ENCODE peak calls at places on chromosome X, in eight cellular contexts. One of them, this sample, is unnamed.

GRCh38 chrX:149314031-149314430 is 191.1 kb downstream of the IDS start:
- DNase-seq in Right ventricle myocardium superior: no peak
- DNase-seq in NCI-H1092 treated with DMSO at 0.1 percent for 48 hours: no peak
- DNase-seq in CD8-positive, alpha-beta memory T cell: no peak
- DNase-seq in GM23338: no peak
- DNase-seq in HT-29: no peak
- DNase-seq in activated T-helper 1 cell treated with Interleukin-2 at 50 U/mL for 16 hours: no peak
- DNase-seq in fibroblast of the conjunctiva: no peak
- DNase-seq in this sample: no peak

GRCh38 chrX:132270699-132271098 is 51.5 kb upstream of the RAP2C start:
- DNase-seq in Right ventricle myocardium superior: peak; percentile 35
- DNase-seq in NCI-H1092 treated with DMSO at 0.1 percent for 48 hours: no peak
- DNase-seq in CD8-positive, alpha-beta memory T cell: no peak
- DNase-seq in GM23338: no peak
- DNase-seq in HT-29: no peak
- DNase-seq in activated T-helper 1 cell treated with Interleukin-2 at 50 U/mL for 16 hours: no peak
- DNase-seq in fibroblast of the conjunctiva: peak; percentile 91
- DNase-seq in this sample: no peak

GRCh38 chrX:1412551-1413161 is 20.7 kb upstream of the SLC25A6 start:
- DNase-seq in Right ventricle myocardium superior: no peak
- DNase-seq in NCI-H1092 treated with DMSO at 0.1 percent for 48 hours: no peak
- DNase-seq in CD8-positive, alpha-beta memory T cell: no peak
- DNase-seq in GM23338: no peak
- DNase-seq in HT-29: no peak
- DNase-seq in activated T-helper 1 cell treated with Interleukin-2 at 50 U/mL for 16 hours: no peak
- DNase-seq in fibroblast of the conjunctiva: no peak
- DNase-seq in this sample: no peak

GRCh38 chrX:84192006-84192405 is 4.0 kb upstream of the RPS6KA6 start:
- DNase-seq in Right ventricle myocardium superior: no peak
- DNase-seq in NCI-H1092 treated with DMSO at 0.1 percent for 48 hours: no peak
- DNase-seq in CD8-positive, alpha-beta memory T cell: no peak
- DNase-seq in GM23338: no peak
- DNase-seq in HT-29: no peak
- DNase-seq in activated T-helper 1 cell treated with Interleukin-2 at 50 U/mL for 16 hours: no peak
- DNase-seq in fibroblast of the conjunctiva: no peak
- DNase-seq in this sample: no peak

GRCh38 chrX:54180403-54180802 is 2.7 kb downstream of the FAM120C start:
- DNase-seq in Right ventricle myocardium superior: no peak
- DNase-seq in NCI-H1092 treated with DMSO at 0.1 percent for 48 hours: no peak
- DNase-seq in CD8-positive, alpha-beta memory T cell: no peak
- DNase-seq in GM23338: no peak
- DNase-seq in HT-29: no peak
- DNase-seq in activated T-helper 1 cell treated with Interleukin-2 at 50 U/mL for 16 hours: no peak
- DNase-seq in fibroblast of the conjunctiva: no peak
- DNase-seq in this sample: no peak

GRCh38 chrX:103356023-103356798 is at the start of gene TCEAL9:
- DNase-seq in Right ventricle myocardium superior: peak; percentile 61
- DNase-seq in NCI-H1092 treated with DMSO at 0.1 percent for 48 hours: peak; percentile 70
- DNase-seq in CD8-positive, alpha-beta memory T cell: no peak
- DNase-seq in GM23338: peak; percentile 60
- DNase-seq in HT-29: peak; percentile 30
- DNase-seq in activated T-helper 1 cell treated with Interleukin-2 at 50 U/mL for 16 hours: no peak
- DNase-seq in fibroblast of the conjunctiva: peak; percentile 78
- DNase-seq in this sample: no peak

GRCh38 chrX:318068-318738 is 393 bp downstream of the GTPBP6 start:
- DNase-seq in Right ventricle myocardium superior: peak; percentile 99
- DNase-seq in NCI-H1092 treated with DMSO at 0.1 percent for 48 hours: no peak
- DNase-seq in CD8-positive, alpha-beta memory T cell: peak; percentile 98
- DNase-seq in GM23338: peak; percentile 100
- DNase-seq in HT-29: peak; percentile 99
- DNase-seq in activated T-helper 1 cell treated with Interleukin-2 at 50 U/mL for 16 hours: peak; percentile 88
- DNase-seq in fibroblast of the conjunctiva: peak; percentile 98
- DNase-seq in this sample: peak; percentile 99

GRCh38 chrX:12825801-12826200 is 34.6 kb downstream of the PRPS2 start:
- DNase-seq in Right ventricle myocardium superior: no peak
- DNase-seq in NCI-H1092 treated with DMSO at 0.1 percent for 48 hours: no peak
- DNase-seq in CD8-positive, alpha-beta memory T cell: no peak
- DNase-seq in GM23338: no peak
- DNase-seq in HT-29: peak; percentile 4
- DNase-seq in activated T-helper 1 cell treated with Interleukin-2 at 50 U/mL for 16 hours: no peak
- DNase-seq in fibroblast of the conjunctiva: no peak
- DNase-seq in this sample: no peak

GRCh38 chrX:129959493-129959832 is 23.0 kb upstream of the BCORL1 start:
- DNase-seq in Right ventricle myocardium superior: no peak
- DNase-seq in NCI-H1092 treated with DMSO at 0.1 percent for 48 hours: no peak
- DNase-seq in CD8-positive, alpha-beta memory T cell: no peak
- DNase-seq in GM23338: peak; percentile 40
- DNase-seq in HT-29: no peak
- DNase-seq in activated T-helper 1 cell treated with Interleukin-2 at 50 U/mL for 16 hours: no peak
- DNase-seq in fibroblast of the conjunctiva: no peak
- DNase-seq in this sample: no peak

GRCh38 chrX:106964290-106964689 is 35.7 kb downstream of the MORC4 start:
- DNase-seq in Right ventricle myocardium superior: no peak
- DNase-seq in NCI-H1092 treated with DMSO at 0.1 percent for 48 hours: no peak
- DNase-seq in CD8-positive, alpha-beta memory T cell: no peak
- DNase-seq in GM23338: no peak
- DNase-seq in HT-29: no peak
- DNase-seq in activated T-helper 1 cell treated with Interleukin-2 at 50 U/mL for 16 hours: no peak
- DNase-seq in fibroblast of the conjunctiva: no peak
- DNase-seq in this sample: no peak

GRCh38 chrX:148504412-148504950 is 4.1 kb downstream of the AFF2 start:
- DNase-seq in Right ventricle myocardium superior: no peak
- DNase-seq in NCI-H1092 treated with DMSO at 0.1 percent for 48 hours: no peak
- DNase-seq in CD8-positive, alpha-beta memory T cell: no peak
- DNase-seq in GM23338: peak; percentile 13
- DNase-seq in HT-29: no peak
- DNase-seq in activated T-helper 1 cell treated with Interleukin-2 at 50 U/mL for 16 hours: no peak
- DNase-seq in fibroblast of the conjunctiva: no peak
- DNase-seq in this sample: no peak

GRCh38 chrX:46953597-46953996 is 41.4 kb downstream of the JADE3 start:
- DNase-seq in Right ventricle myocardium superior: no peak
- DNase-seq in NCI-H1092 treated with DMSO at 0.1 percent for 48 hours: no peak
- DNase-seq in CD8-positive, alpha-beta memory T cell: no peak
- DNase-seq in GM23338: peak; percentile 56
- DNase-seq in HT-29: peak; percentile 35
- DNase-seq in activated T-helper 1 cell treated with Interleukin-2 at 50 U/mL for 16 hours: no peak
- DNase-seq in fibroblast of the conjunctiva: no peak
- DNase-seq in this sample: no peak

GRCh38 chrX:44765556-44765955 is 78.3 kb upstream of the DUSP21 start:
- DNase-seq in Right ventricle myocardium superior: no peak
- DNase-seq in NCI-H1092 treated with DMSO at 0.1 percent for 48 hours: no peak
- DNase-seq in CD8-positive, alpha-beta memory T cell: no peak
- DNase-seq in GM23338: no peak
- DNase-seq in HT-29: no peak
- DNase-seq in activated T-helper 1 cell treated with Interleukin-2 at 50 U/mL for 16 hours: no peak
- DNase-seq in fibroblast of the conjunctiva: no peak
- DNase-seq in this sample: no peak

GRCh38 chrX:35787867-35788266 is 10.3 kb upstream of the MAGEB16 start:
- DNase-seq in Right ventricle myocardium superior: no peak
- DNase-seq in NCI-H1092 treated with DMSO at 0.1 percent for 48 hours: no peak
- DNase-seq in CD8-positive, alpha-beta memory T cell: no peak
- DNase-seq in GM23338: peak; percentile 11
- DNase-seq in HT-29: no peak
- DNase-seq in activated T-helper 1 cell treated with Interleukin-2 at 50 U/mL for 16 hours: no peak
- DNase-seq in fibroblast of the conjunctiva: no peak
- DNase-seq in this sample: no peak

GRCh38 chrX:107454302-107454701 is 4.8 kb downstream of the FRMPD3 start:
- DNase-seq in Right ventricle myocardium superior: no peak
- DNase-seq in NCI-H1092 treated with DMSO at 0.1 percent for 48 hours: no peak
- DNase-seq in CD8-positive, alpha-beta memory T cell: peak; percentile 49
- DNase-seq in GM23338: no peak
- DNase-seq in HT-29: peak; percentile 41
- DNase-seq in activated T-helper 1 cell treated with Interleukin-2 at 50 U/mL for 16 hours: no peak
- DNase-seq in fibroblast of the conjunctiva: no peak
- DNase-seq in this sample: no peak

GRCh38 chrX:148991502-148991901 is 491.1 kb downstream of the AFF2 start:
- DNase-seq in Right ventricle myocardium superior: no peak
- DNase-seq in NCI-H1092 treated with DMSO at 0.1 percent for 48 hours: no peak
- DNase-seq in CD8-positive, alpha-beta memory T cell: no peak
- DNase-seq in GM23338: no peak
- DNase-seq in HT-29: no peak
- DNase-seq in activated T-helper 1 cell treated with Interleukin-2 at 50 U/mL for 16 hours: no peak
- DNase-seq in fibroblast of the conjunctiva: no peak
- DNase-seq in this sample: no peak

GRCh38 chrX:74251006-74251930 is 52.7 kb upstream of the ZCCHC13 start:
- DNase-seq in Right ventricle myocardium superior: no peak
- DNase-seq in NCI-H1092 treated with DMSO at 0.1 percent for 48 hours: no peak
- DNase-seq in CD8-positive, alpha-beta memory T cell: no peak
- DNase-seq in GM23338: no peak
- DNase-seq in HT-29: peak; percentile 62
- DNase-seq in activated T-helper 1 cell treated with Interleukin-2 at 50 U/mL for 16 hours: no peak
- DNase-seq in fibroblast of the conjunctiva: peak; percentile 48
- DNase-seq in this sample: no peak

GRCh38 chrX:23333842-23334535 is 660 bp upstream of the PTCHD1 start:
- DNase-seq in Right ventricle myocardium superior: no peak
- DNase-seq in NCI-H1092 treated with DMSO at 0.1 percent for 48 hours: peak; percentile 35
- DNase-seq in CD8-positive, alpha-beta memory T cell: no peak
- DNase-seq in GM23338: peak; percentile 63
- DNase-seq in HT-29: no peak
- DNase-seq in activated T-helper 1 cell treated with Interleukin-2 at 50 U/mL for 16 hours: no peak
- DNase-seq in fibroblast of the conjunctiva: no peak
- DNase-seq in this sample: no peak

GRCh38 chrX:68983004-68983857 is 154.4 kb downstream of the EFNB1 start:
- DNase-seq in Right ventricle myocardium superior: no peak
- DNase-seq in NCI-H1092 treated with DMSO at 0.1 percent for 48 hours: peak; percentile 29
- DNase-seq in CD8-positive, alpha-beta memory T cell: no peak
- DNase-seq in GM23338: no peak
- DNase-seq in HT-29: no peak
- DNase-seq in activated T-helper 1 cell treated with Interleukin-2 at 50 U/mL for 16 hours: no peak
- DNase-seq in fibroblast of the conjunctiva: no peak
- DNase-seq in this sample: no peak

GRCh38 chrX:104284407-104285000 is 29.8 kb upstream of the ESX1 start:
- DNase-seq in Right ventricle myocardium superior: no peak
- DNase-seq in NCI-H1092 treated with DMSO at 0.1 percent for 48 hours: no peak
- DNase-seq in CD8-positive, alpha-beta memory T cell: no peak
- DNase-seq in GM23338: no peak
- DNase-seq in HT-29: no peak
- DNase-seq in activated T-helper 1 cell treated with Interleukin-2 at 50 U/mL for 16 hours: no peak
- DNase-seq in fibroblast of the conjunctiva: no peak
- DNase-seq in this sample: no peak

GRCh38 chrX:47838361-47838760 is 1.7 kb downstream of the ZNF81 start:
- DNase-seq in Right ventricle myocardium superior: no peak
- DNase-seq in NCI-H1092 treated with DMSO at 0.1 percent for 48 hours: no peak
- DNase-seq in CD8-positive, alpha-beta memory T cell: no peak
- DNase-seq in GM23338: no peak
- DNase-seq in HT-29: no peak
- DNase-seq in activated T-helper 1 cell treated with Interleukin-2 at 50 U/mL for 16 hours: no peak
- DNase-seq in fibroblast of the conjunctiva: no peak
- DNase-seq in this sample: no peak

GRCh38 chrX:10524578-10524977 is 95.8 kb downstream of the MID1 start:
- DNase-seq in Right ventricle myocardium superior: no peak
- DNase-seq in NCI-H1092 treated with DMSO at 0.1 percent for 48 hours: no peak
- DNase-seq in CD8-positive, alpha-beta memory T cell: no peak
- DNase-seq in GM23338: no peak
- DNase-seq in HT-29: no peak
- DNase-seq in activated T-helper 1 cell treated with Interleukin-2 at 50 U/mL for 16 hours: no peak
- DNase-seq in fibroblast of the conjunctiva: no peak
- DNase-seq in this sample: no peak

GRCh38 chrX:40012800-40013682 is 84.7 kb downstream of the BCOR start:
- DNase-seq in Right ventricle myocardium superior: peak; percentile 81
- DNase-seq in NCI-H1092 treated with DMSO at 0.1 percent for 48 hours: peak; percentile 67
- DNase-seq in CD8-positive, alpha-beta memory T cell: peak; percentile 35
- DNase-seq in GM23338: peak; percentile 60
- DNase-seq in HT-29: peak; percentile 72
- DNase-seq in activated T-helper 1 cell treated with Interleukin-2 at 50 U/mL for 16 hours: no peak
- DNase-seq in fibroblast of the conjunctiva: no peak
- DNase-seq in this sample: no peak

GRCh38 chrX:108582151-108582550 is 142.5 kb downstream of the COL4A5 start:
- DNase-seq in Right ventricle myocardium superior: no peak
- DNase-seq in NCI-H1092 treated with DMSO at 0.1 percent for 48 hours: no peak
- DNase-seq in CD8-positive, alpha-beta memory T cell: no peak
- DNase-seq in GM23338: no peak
- DNase-seq in HT-29: no peak
- DNase-seq in activated T-helper 1 cell treated with Interleukin-2 at 50 U/mL for 16 hours: no peak
- DNase-seq in fibroblast of the conjunctiva: no peak
- DNase-seq in this sample: no peak

This sample was measured in T-helper 22 cell.